ENCODE peak calls at places on chromosome 15, in ten cellular contexts. One of them, this sample, is unnamed.

GRCh38 chr15:51621917-51622268 is 678 bp downstream of the DMXL2 start:
- DNase-seq in endothelial cell: peak; percentile 40
- DNase-seq in IMR-90: peak; percentile 57
- DNase-seq in BJ: no peak
- DNase-seq in K562: no peak
- DNase-seq in CD14-positive monocyte: peak; percentile 56
- DNase-seq in AG04449: no peak
- DNase-seq in activated B cell treated with CpG ODN at 0.5 μM for 24 hours: peak; percentile 44
- DNase-seq in fibroblast of lung: peak; percentile 61
- DNase-seq in CD8-positive, alpha-beta T cell: peak; percentile 1
- DNase-seq in this sample: peak; percentile 69

GRCh38 chr15:96334705-96335428 is 4.4 kb downstream of the NR2F2 start:
- DNase-seq in endothelial cell: no peak
- DNase-seq in IMR-90: no peak
- DNase-seq in BJ: no peak
- DNase-seq in K562: no peak
- DNase-seq in CD14-positive monocyte: no peak
- DNase-seq in AG04449: no peak
- DNase-seq in activated B cell treated with CpG ODN at 0.5 μM for 24 hours: no peak
- DNase-seq in fibroblast of lung: no peak
- DNase-seq in CD8-positive, alpha-beta T cell: no peak
- DNase-seq in this sample: no peak

GRCh38 chr15:95923797-95924196 is 406.7 kb upstream of the NR2F2 start:
- DNase-seq in endothelial cell: no peak
- DNase-seq in IMR-90: no peak
- DNase-seq in BJ: no peak
- DNase-seq in K562: no peak
- DNase-seq in CD14-positive monocyte: no peak
- DNase-seq in AG04449: no peak
- DNase-seq in activated B cell treated with CpG ODN at 0.5 μM for 24 hours: no peak
- DNase-seq in fibroblast of lung: no peak
- DNase-seq in CD8-positive, alpha-beta T cell: no peak
- DNase-seq in this sample: no peak

GRCh38 chr15:90401499-90401898 is 13.5 kb downstream of the IQGAP1 start:
- DNase-seq in endothelial cell: no peak
- DNase-seq in IMR-90: no peak
- DNase-seq in BJ: no peak
- DNase-seq in K562: no peak
- DNase-seq in CD14-positive monocyte: no peak
- DNase-seq in AG04449: no peak
- DNase-seq in activated B cell treated with CpG ODN at 0.5 μM for 24 hours: no peak
- DNase-seq in fibroblast of lung: no peak
- DNase-seq in CD8-positive, alpha-beta T cell: no peak
- DNase-seq in this sample: no peak

GRCh38 chr15:84929795-84930371 is 45.4 kb downstream of the SLC28A1 start:
- DNase-seq in endothelial cell: no peak
- DNase-seq in IMR-90: peak; percentile 72
- DNase-seq in BJ: peak; percentile 64
- DNase-seq in K562: peak; percentile 67
- DNase-seq in CD14-positive monocyte: no peak
- DNase-seq in AG04449: no peak
- DNase-seq in activated B cell treated with CpG ODN at 0.5 μM for 24 hours: no peak
- DNase-seq in fibroblast of lung: peak; percentile 13
- DNase-seq in CD8-positive, alpha-beta T cell: no peak
- DNase-seq in this sample: peak; percentile 71

GRCh38 chr15:96406701-96407100 is 76.2 kb downstream of the NR2F2 start:
- DNase-seq in endothelial cell: no peak
- DNase-seq in IMR-90: no peak
- DNase-seq in BJ: no peak
- DNase-seq in K562: no peak
- DNase-seq in CD14-positive monocyte: no peak
- DNase-seq in AG04449: no peak
- DNase-seq in activated B cell treated with CpG ODN at 0.5 μM for 24 hours: no peak
- DNase-seq in fibroblast of lung: no peak
- DNase-seq in CD8-positive, alpha-beta T cell: no peak
- DNase-seq in this sample: no peak

GRCh38 chr15:70559223-70559823 is 204.0 kb downstream of the UACA start:
- DNase-seq in endothelial cell: peak; percentile 44
- DNase-seq in IMR-90: peak; percentile 44
- DNase-seq in BJ: no peak
- DNase-seq in K562: no peak
- DNase-seq in CD14-positive monocyte: peak; percentile 75
- DNase-seq in AG04449: no peak
- DNase-seq in activated B cell treated with CpG ODN at 0.5 μM for 24 hours: no peak
- DNase-seq in fibroblast of lung: peak; percentile 45
- DNase-seq in CD8-positive, alpha-beta T cell: peak; percentile 45
- DNase-seq in this sample: no peak

GRCh38 chr15:100468265-100468664 is 60.5 kb downstream of the CERS3 start:
- DNase-seq in endothelial cell: no peak
- DNase-seq in IMR-90: no peak
- DNase-seq in BJ: no peak
- DNase-seq in K562: no peak
- DNase-seq in CD14-positive monocyte: no peak
- DNase-seq in AG04449: no peak
- DNase-seq in activated B cell treated with CpG ODN at 0.5 μM for 24 hours: no peak
- DNase-seq in fibroblast of lung: peak; percentile 56
- DNase-seq in CD8-positive, alpha-beta T cell: no peak
- DNase-seq in this sample: peak; percentile 4

GRCh38 chr15:60079210-60079609 is 75.1 kb downstream of the FOXB1 start:
- DNase-seq in endothelial cell: peak; percentile 11
- DNase-seq in IMR-90: no peak
- DNase-seq in BJ: no peak
- DNase-seq in K562: no peak
- DNase-seq in CD14-positive monocyte: no peak
- DNase-seq in AG04449: no peak
- DNase-seq in activated B cell treated with CpG ODN at 0.5 μM for 24 hours: no peak
- DNase-seq in fibroblast of lung: no peak
- DNase-seq in CD8-positive, alpha-beta T cell: no peak
- DNase-seq in this sample: peak; percentile 24
- TF ChIP-seq CTCF in endothelial cell: peak; percentile 67
- TF ChIP-seq CTCF in IMR-90: no peak
- TF ChIP-seq CTCF in BJ: peak; percentile 28
- TF ChIP-seq CTCF in K562: no peak
- TF ChIP-seq CTCF in CD14-positive monocyte: no peak
- TF ChIP-seq CTCF in AG04449: peak; percentile 22
- TF ChIP-seq CTCF in activated B cell treated with CpG ODN at 0.5 μM for 24 hours: no peak
- TF ChIP-seq CTCF in fibroblast of lung: peak; percentile 48
- TF ChIP-seq CTCF in CD8-positive, alpha-beta T cell: no peak
- TF ChIP-seq CTCF in this sample: peak; percentile 14

GRCh38 chr15:72323752-72324151 is 3.8 kb upstream of the CELF6 start:
- DNase-seq in endothelial cell: no peak
- DNase-seq in IMR-90: no peak
- DNase-seq in BJ: no peak
- DNase-seq in K562: no peak
- DNase-seq in CD14-positive monocyte: no peak
- DNase-seq in AG04449: no peak
- DNase-seq in activated B cell treated with CpG ODN at 0.5 μM for 24 hours: no peak
- DNase-seq in fibroblast of lung: no peak
- DNase-seq in CD8-positive, alpha-beta T cell: no peak
- DNase-seq in this sample: no peak

GRCh38 chr15:72319360-72319984 is 485 bp downstream of the CELF6 start:
- DNase-seq in endothelial cell: peak; percentile 88
- DNase-seq in IMR-90: peak; percentile 47
- DNase-seq in BJ: no peak
- DNase-seq in K562: peak; percentile 91
- DNase-seq in CD14-positive monocyte: peak; percentile 62
- DNase-seq in AG04449: no peak
- DNase-seq in activated B cell treated with CpG ODN at 0.5 μM for 24 hours: peak; percentile 57
- DNase-seq in fibroblast of lung: peak; percentile 57
- DNase-seq in CD8-positive, alpha-beta T cell: peak; percentile 25
- DNase-seq in this sample: peak; percentile 82

GRCh38 chr15:72315706-72316370 is 4.1 kb downstream of the CELF6 start:
- DNase-seq in endothelial cell: no peak
- DNase-seq in IMR-90: no peak
- DNase-seq in BJ: no peak
- DNase-seq in K562: no peak
- DNase-seq in CD14-positive monocyte: no peak
- DNase-seq in AG04449: no peak
- DNase-seq in activated B cell treated with CpG ODN at 0.5 μM for 24 hours: no peak
- DNase-seq in fibroblast of lung: peak; percentile 21
- DNase-seq in CD8-positive, alpha-beta T cell: no peak
- DNase-seq in this sample: no peak

GRCh38 chr15:72318408-72318942 is 1.5 kb downstream of the CELF6 start:
- DNase-seq in endothelial cell: no peak
- DNase-seq in IMR-90: no peak
- DNase-seq in BJ: no peak
- DNase-seq in K562: no peak
- DNase-seq in CD14-positive monocyte: no peak
- DNase-seq in AG04449: no peak
- DNase-seq in activated B cell treated with CpG ODN at 0.5 μM for 24 hours: no peak
- DNase-seq in fibroblast of lung: no peak
- DNase-seq in CD8-positive, alpha-beta T cell: no peak
- DNase-seq in this sample: no peak

GRCh38 chr15:72319985-72320671 is at the start of gene CELF6:
- DNase-seq in endothelial cell: peak; percentile 76
- DNase-seq in IMR-90: peak; percentile 79
- DNase-seq in BJ: no peak
- DNase-seq in K562: peak; percentile 94
- DNase-seq in CD14-positive monocyte: peak; percentile 96
- DNase-seq in AG04449: peak; percentile 14
- DNase-seq in activated B cell treated with CpG ODN at 0.5 μM for 24 hours: peak; percentile 77
- DNase-seq in fibroblast of lung: peak; percentile 77
- DNase-seq in CD8-positive, alpha-beta T cell: peak; percentile 55
- DNase-seq in this sample: peak; percentile 87
- TF ChIP-seq CTCF in endothelial cell: no peak
- TF ChIP-seq CTCF in IMR-90: no peak
- TF ChIP-seq CTCF in BJ: no peak
- TF ChIP-seq CTCF in K562: no peak
- TF ChIP-seq CTCF in CD14-positive monocyte: no peak
- TF ChIP-seq CTCF in AG04449: no peak
- TF ChIP-seq CTCF in activated B cell treated with CpG ODN at 0.5 μM for 24 hours: no peak
- TF ChIP-seq CTCF in fibroblast of lung: no peak
- TF ChIP-seq CTCF in CD8-positive, alpha-beta T cell: no peak
- TF ChIP-seq CTCF in this sample: no peak

DNA sequence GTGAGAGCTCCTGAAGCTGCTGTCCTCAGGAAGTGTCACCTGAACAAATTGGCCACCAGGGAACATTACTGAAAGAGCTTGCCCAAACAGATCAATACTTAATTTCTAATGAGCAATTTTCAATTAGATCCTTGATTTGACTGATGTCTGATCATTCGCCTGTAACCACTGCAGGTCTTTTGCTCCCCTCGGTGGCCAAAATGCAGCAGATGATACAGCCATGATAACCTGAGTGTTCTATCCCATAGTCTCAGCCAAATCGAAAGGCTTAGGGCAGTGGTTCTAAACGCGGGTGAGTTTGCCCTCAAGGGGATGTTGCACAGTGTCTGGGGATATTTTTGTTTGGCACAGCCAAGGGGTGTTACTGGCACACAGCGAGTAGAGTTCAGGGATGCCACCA is 57.7 kb upstream of the MEX3B start:
- DNase-seq in endothelial cell: no peak
- DNase-seq in IMR-90: no peak
- DNase-seq in BJ: no peak
- DNase-seq in K562: no peak
- DNase-seq in CD14-positive monocyte: no peak
- DNase-seq in AG04449: no peak
- DNase-seq in activated B cell treated with CpG ODN at 0.5 μM for 24 hours: no peak
- DNase-seq in fibroblast of lung: no peak
- DNase-seq in CD8-positive, alpha-beta T cell: no peak
- DNase-seq in this sample: no peak
- TF ChIP-seq CTCF in endothelial cell: no peak
- TF ChIP-seq CTCF in IMR-90: peak; percentile 37
- TF ChIP-seq CTCF in BJ: peak; percentile 13
- TF ChIP-seq CTCF in K562: peak; percentile 43
- TF ChIP-seq CTCF in CD14-positive monocyte: no peak
- TF ChIP-seq CTCF in AG04449: peak; percentile 28
- TF ChIP-seq CTCF in activated B cell treated with CpG ODN at 0.5 μM for 24 hours: no peak
- TF ChIP-seq CTCF in fibroblast of lung: peak; percentile 31
- TF ChIP-seq CTCF in CD8-positive, alpha-beta T cell: no peak
- TF ChIP-seq CTCF in this sample: peak; percentile 28

GRCh38 chr15:60375255-60375809 is 22.5 kb downstream of the ANXA2 start:
- DNase-seq in endothelial cell: no peak
- DNase-seq in IMR-90: no peak
- DNase-seq in BJ: no peak
- DNase-seq in K562: no peak
- DNase-seq in CD14-positive monocyte: no peak
- DNase-seq in AG04449: no peak
- DNase-seq in activated B cell treated with CpG ODN at 0.5 μM for 24 hours: no peak
- DNase-seq in fibroblast of lung: no peak
- DNase-seq in CD8-positive, alpha-beta T cell: no peak
- DNase-seq in this sample: no peak

GRCh38 chr15:60373327-60373726 is 24.5 kb downstream of the ANXA2 start:
- DNase-seq in endothelial cell: no peak
- DNase-seq in IMR-90: no peak
- DNase-seq in BJ: no peak
- DNase-seq in K562: no peak
- DNase-seq in CD14-positive monocyte: no peak
- DNase-seq in AG04449: no peak
- DNase-seq in activated B cell treated with CpG ODN at 0.5 μM for 24 hours: no peak
- DNase-seq in fibroblast of lung: no peak
- DNase-seq in CD8-positive, alpha-beta T cell: no peak
- DNase-seq in this sample: no peak

GRCh38 chr15:60374209-60374608 is 23.6 kb downstream of the ANXA2 start:
- DNase-seq in endothelial cell: no peak
- DNase-seq in IMR-90: no peak
- DNase-seq in BJ: no peak
- DNase-seq in K562: no peak
- DNase-seq in CD14-positive monocyte: no peak
- DNase-seq in AG04449: no peak
- DNase-seq in activated B cell treated with CpG ODN at 0.5 μM for 24 hours: no peak
- DNase-seq in fibroblast of lung: no peak
- DNase-seq in CD8-positive, alpha-beta T cell: no peak
- DNase-seq in this sample: no peak

GRCh38 chr15:60373745-60374144 is 24.0 kb downstream of the ANXA2 start:
- DNase-seq in endothelial cell: no peak
- DNase-seq in IMR-90: no peak
- DNase-seq in BJ: no peak
- DNase-seq in K562: no peak
- DNase-seq in CD14-positive monocyte: no peak
- DNase-seq in AG04449: no peak
- DNase-seq in activated B cell treated with CpG ODN at 0.5 μM for 24 hours: no peak
- DNase-seq in fibroblast of lung: no peak
- DNase-seq in CD8-positive, alpha-beta T cell: no peak
- DNase-seq in this sample: no peak

GRCh38 chr15:60374628-60375081 is 23.1 kb downstream of the ANXA2 start:
- DNase-seq in endothelial cell: no peak
- DNase-seq in IMR-90: peak; percentile 99
- DNase-seq in BJ: peak; percentile 94
- DNase-seq in K562: no peak
- DNase-seq in CD14-positive monocyte: no peak
- DNase-seq in AG04449: peak; percentile 85
- DNase-seq in activated B cell treated with CpG ODN at 0.5 μM for 24 hours: no peak
- DNase-seq in fibroblast of lung: peak; percentile 97
- DNase-seq in CD8-positive, alpha-beta T cell: no peak
- DNase-seq in this sample: peak; percentile 100
- TF ChIP-seq CTCF in endothelial cell: no peak
- TF ChIP-seq CTCF in IMR-90: no peak
- TF ChIP-seq CTCF in BJ: no peak
- TF ChIP-seq CTCF in K562: no peak
- TF ChIP-seq CTCF in CD14-positive monocyte: no peak
- TF ChIP-seq CTCF in AG04449: no peak
- TF ChIP-seq CTCF in activated B cell treated with CpG ODN at 0.5 μM for 24 hours: no peak
- TF ChIP-seq CTCF in fibroblast of lung: no peak
- TF ChIP-seq CTCF in CD8-positive, alpha-beta T cell: no peak
- TF ChIP-seq CTCF in this sample: peak; percentile 37

GRCh38 chr15:80202016-80202315 is 49.2 kb downstream of the FAH start:
- DNase-seq in endothelial cell: no peak
- DNase-seq in IMR-90: no peak
- DNase-seq in BJ: no peak
- DNase-seq in K562: no peak
- DNase-seq in CD14-positive monocyte: no peak
- DNase-seq in AG04449: no peak
- DNase-seq in activated B cell treated with CpG ODN at 0.5 μM for 24 hours: no peak
- DNase-seq in fibroblast of lung: no peak
- DNase-seq in CD8-positive, alpha-beta T cell: no peak
- DNase-seq in this sample: no peak
- TF ChIP-seq CTCF in endothelial cell: no peak
- TF ChIP-seq CTCF in IMR-90: no peak
- TF ChIP-seq CTCF in BJ: no peak
- TF ChIP-seq CTCF in K562: no peak
- TF ChIP-seq CTCF in CD14-positive monocyte: no peak
- TF ChIP-seq CTCF in AG04449: no peak
- TF ChIP-seq CTCF in activated B cell treated with CpG ODN at 0.5 μM for 24 hours: no peak
- TF ChIP-seq CTCF in fibroblast of lung: no peak
- TF ChIP-seq CTCF in CD8-positive, alpha-beta T cell: no peak
- TF ChIP-seq CTCF in this sample: no peak

This sample was measured in A549.